ENCODE peak calls at places on chromosome 16, in six cellular contexts. S is DND-41; O is Panc1; I is heart left ventricle; Q is heart right ventricle; J is CD8-positive, alpha-beta T cell. U is an unnamed sample. For H3K9me3, the result is how much of the 10 kb centered on the place peaks cover.

GRCh38 chr16:68041783-68042182 is 18.7 kb downstream of the DUS2 start:
- ATAC-seq in J (no peak), Q (peak), I (no peak), S (no peak), O (no peak), U (no peak)

GRCh38 chr16:66958857-66959644 is 2.0 kb upstream of the CES3 start:
- ATAC-seq in Q (no peak), J (no peak), S (no peak), I (no peak), O (no peak), U (no peak)

GRCh38 chr16:27174798-27175197 is 28.5 kb upstream of the KDM8 start:
- ATAC-seq in J (no peak), O (no peak), I (no peak), S (no peak), Q (no peak), U (no peak)

GRCh38 chr16:29318037-29318436 is 88.5 kb downstream of the NPIPB11 start:
- ATAC-seq in J (no peak), I (no peak), Q (no peak), S (no peak), O (no peak), U (no peak)

GRCh38 chr16:79361132-79361751 is 239.3 kb downstream of the MAF start:
- ATAC-seq in I (no peak), J (no peak), Q (no peak), S (no peak), O (no peak), U (no peak)

GRCh38 chr16:54009464-54010176 is 277.0 kb downstream of the IRX3 start:
- ATAC-seq in S (no peak), O (no peak), I (no peak), Q (no peak), J (no peak), U (no peak)

GRCh38 chr16:75005697-75006096 is 6.9 kb downstream of the ZNRF1 start:
- ATAC-seq in J (no peak), Q (no peak), O (no peak), S (no peak), I (no peak), U (no peak)

GRCh38 chr16:7624871-7625766 is 292.5 kb downstream of the RBFOX1 start:
- ATAC-seq in J (no peak), Q (no peak), I (no peak), S (no peak), O (no peak), U (no peak)

GRCh38 chr16:9378876-9379275 is 287.4 kb downstream of the HAPSTR1 start:
- ATAC-seq in S (no peak), J (no peak), I (peak), O (no peak), Q (peak), U (no peak)

GRCh38 chr16:23252310-23252709 is 49.8 kb upstream of the SCNN1B start:
- ATAC-seq in S (no peak), Q (no peak), J (no peak), I (no peak), O (no peak), U (no peak)

GRCh38 chr16:4496305-4496704 is 20.1 kb downstream of the HMOX2 start:
- ATAC-seq in S (no peak), I (no peak), Q (no peak), O (peak), J (no peak), U (no peak)

GRCh38 chr16:79519448-79519847 is 81.1 kb downstream of the MAF start:
- ATAC-seq in I (peak), S (no peak), O (no peak), J (no peak), Q (peak), U (peak)

GRCh38 chr16:61050547-61050946 is 985.7 kb downstream of the CDH8 start:
- ATAC-seq in J (no peak), S (no peak), O (no peak), Q (no peak), I (no peak), U (no peak)

GRCh38 chr16:57066625-57067024 is 25.8 kb upstream of the CPNE2 start:
- ATAC-seq in J (no peak), S (no peak), I (no peak), Q (no peak), O (no peak), U (no peak)

GRCh38 chr16:88045820-88046303 is 94.6 kb downstream of the BANP start:
- ATAC-seq in S (no peak), O (no peak), Q (no peak), I (no peak), J (peak), U (no peak)

GRCh38 chr16:20307240-20307671 is 20.1 kb downstream of the GP2 start:
- ATAC-seq in Q (no peak), O (no peak), S (no peak), J (no peak), I (no peak), U (no peak)

GRCh38 chr16:23424292-23424958 is 28.6 kb downstream of the COG7 start:
- ATAC-seq in J (no peak), O (peak), S (no peak), I (no peak), Q (no peak), U (no peak)

GRCh38 chr16:46428108-46429061 is 192.8 kb downstream of the SHCBP1 start:
- ATAC-seq in J (no peak), Q (no peak), I (no peak), S (no peak), O (no peak), U (no peak)

GRCh38 chr16:86994651-86995171 is 322.5 kb downstream of the C16orf95 start:
- ATAC-seq in I (peak), Q (peak), J (no peak), O (no peak), S (no peak), U (no peak)

GRCh38 chr16:11582157-11582814 is 4.4 kb downstream of the LITAF start:
- ATAC-seq in Q (no peak), J (no peak), I (no peak), O (no peak), S (no peak), U (no peak)

GRCh38 chr16:11583889-11584565 is 2.7 kb downstream of the LITAF start:
- ATAC-seq in I (no peak), J (no peak), Q (peak), O (no peak), S (no peak), U (no peak)

GRCh38 chr16:11581677-11582076 is 5.0 kb downstream of the LITAF start:
- ATAC-seq in S (no peak), Q (no peak), I (no peak), J (peak), O (no peak), U (no peak)

GRCh38 chr16:11585460-11586374 is 1.0 kb downstream of the LITAF start:
- ATAC-seq in Q (peak), I (peak), O (peak), S (no peak), J (peak), U (peak)

GRCh38 chr16:11583171-11583570 is 3.5 kb downstream of the LITAF start:
- ATAC-seq in I (no peak), O (no peak), S (no peak), J (no peak), Q (no peak), U (no peak)
- H3K4me3 ChIP-seq in I (no peak), O (no peak), S (no peak), J (peak), Q (no peak), U (no peak)

DNA sequence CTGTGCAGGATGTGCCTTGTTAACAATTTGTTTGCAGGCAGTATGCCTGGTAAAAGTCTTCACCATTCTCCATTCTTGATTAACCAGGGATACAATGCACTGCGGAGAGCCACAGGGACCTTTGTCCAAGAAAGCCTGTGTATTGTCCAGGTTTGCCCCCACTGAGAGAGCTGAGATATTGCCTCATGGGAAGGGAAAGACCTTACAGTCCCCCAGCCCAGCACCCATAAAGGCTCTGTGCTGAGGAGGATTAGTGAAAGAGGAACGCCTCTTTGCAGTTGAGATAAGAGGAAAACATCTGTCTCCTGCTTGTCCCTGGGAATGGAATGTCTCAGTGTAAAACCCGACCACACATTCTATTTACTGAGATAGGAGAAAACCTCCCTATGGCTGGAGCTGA is 2169.6 kb downstream of the TP53TG3F start:
- ATAC-seq in S (no peak), Q (no peak), I (no peak), O (no peak), J (no peak), U (no peak)
- H3K9me3 ChIP-seq in S (under half), Q (under half), I (under half), O (under half), J (under half), U (under half)

GRCh38 chr16:70430667-70431536 is 8.0 kb downstream of the ST3GAL2 start:
- ATAC-seq in S (peak), I (no peak), Q (no peak), O (no peak), J (peak), U (no peak)

GRCh38 chr16:70433456-70434103 is 5.3 kb downstream of the ST3GAL2 start:
- ATAC-seq in J (no peak), O (peak), I (peak), S (no peak), Q (peak), U (peak)

GRCh38 chr16:70434489-70435260 is 4.2 kb downstream of the ST3GAL2 start:
- ATAC-seq in I (no peak), S (no peak), O (no peak), J (no peak), Q (no peak), U (no peak)

GRCh38 chr16:70432304-70432799 is 6.5 kb downstream of the ST3GAL2 start:
- ATAC-seq in Q (no peak), J (no peak), I (no peak), S (no peak), O (no peak), U (no peak)

GRCh38 chr16:70432800-70433455 is 6.0 kb downstream of the ST3GAL2 start:
- ATAC-seq in S (no peak), Q (no peak), J (no peak), I (peak), O (peak), U (peak)
- H3K4me3 ChIP-seq in S (no peak), Q (peak), J (no peak), I (peak), O (peak), U (no peak)

GRCh38 chr16:35598696-35599332 is 2139.4 kb downstream of the TP53TG3F start:
- ATAC-seq in J (no peak), I (no peak), S (peak), O (no peak), Q (no peak), U (no peak)
- H3K9me3 ChIP-seq in J (under half), I (under half), S (under half), O (under half), Q (under half), U (under half)

GRCh38 chr16:1022466-1022865 is 40.9 kb downstream of the SOX8 start:
- ATAC-seq in S (no peak), I (no peak), Q (no peak), J (no peak), O (no peak), U (no peak)

GRCh38 chr16:1021553-1022160 is 40.1 kb downstream of the SOX8 start:
- ATAC-seq in S (no peak), I (no peak), J (no peak), O (no peak), Q (no peak), U (no peak)

GRCh38 chr16:1019234-1019933 is 37.8 kb downstream of the SOX8 start:
- ATAC-seq in I (peak), O (peak), S (no peak), J (no peak), Q (peak), U (peak)

GRCh38 chr16:1019934-1020305 is 38.4 kb downstream of the SOX8 start:
- ATAC-seq in Q (peak), J (no peak), S (no peak), I (peak), O (peak), U (peak)

DNA sequence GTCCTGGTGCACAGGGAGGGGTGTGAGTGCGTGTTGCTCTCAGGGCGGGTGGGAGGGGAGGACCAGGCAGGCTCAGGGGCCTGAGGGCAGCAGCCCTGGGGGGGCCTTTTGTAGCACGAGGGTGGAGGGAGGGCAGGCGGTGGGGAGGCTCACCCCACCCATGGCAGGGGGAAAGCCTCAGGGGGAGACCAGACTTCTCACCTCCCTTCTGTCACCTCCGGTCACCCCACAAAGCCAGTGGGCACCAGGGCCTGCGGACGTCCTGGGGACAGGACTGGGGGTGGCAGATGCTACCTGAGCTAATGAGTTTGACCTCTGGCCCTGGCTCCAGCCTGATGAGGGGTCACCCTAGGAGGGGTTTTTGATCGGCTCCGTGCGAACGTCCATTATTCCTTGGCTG is 39.0 kb downstream of the SOX8 start:
- ATAC-seq in O (no peak), I (no peak), S (no peak), Q (no peak), J (no peak), U (no peak)
- H3K4me3 ChIP-seq in O (no peak), I (no peak), S (no peak), Q (no peak), J (no peak), U (no peak)

GRCh38 chr16:35131429-35131828 is 1672.0 kb downstream of the TP53TG3F start:
- ATAC-seq in Q (no peak), O (no peak), I (no peak), S (no peak), J (no peak), U (no peak)
- H3K9me3 ChIP-seq in Q (under half), O (under half), I (under half), S (under half), J (under half), U (under half)

GRCh38 chr16:89431158-89431584 is 59.2 kb downstream of the ANKRD11 start:
- ATAC-seq in J (no peak), S (no peak), Q (peak), O (no peak), I (peak), U (peak)
- H3K4me3 ChIP-seq in J (no peak), S (no peak), Q (no peak), O (no peak), I (no peak), U (no peak)

GRCh38 chr16:35706901-35707300 is 2247.5 kb downstream of the TP53TG3F start:
- ATAC-seq in I (no peak), O (no peak), J (no peak), S (no peak), Q (no peak), U (no peak)
- H3K9me3 ChIP-seq in I (under half), O (under half), J (under half), S (under half), Q (under half), U (under half)